ENCODE peak calls at places on chromosomes 2 and 18, in five cellular contexts. B is left ventricle myocardium inferior, N is HCT116, K is uterus, W is choroid plexus epithelial cell. L is an unnamed sample.

GRCh38 chr2:179137191-179137590 is 87.3 kb upstream of the CCDC141 start:
- DNase-seq in W (no peak), B (no peak), K (no peak), N (no peak), L (no peak)

GRCh38 chr2:30262716-30263309 is 31.5 kb downstream of the LBH start:
- DNase-seq in K (no peak), B (no peak), W (no peak), N (no peak), L (no peak)

GRCh38 chr2:1605659-1606400 is 138.5 kb downstream of the PXDN start:
- DNase-seq in W (peak), K (no peak), B (peak), N (no peak), L (no peak)

GRCh38 chr2:240919161-240919781 is 13.1 kb downstream of the CROCC2 start:
- DNase-seq in N (no peak), K (peak), B (peak), W (no peak), L (no peak)

GRCh38 chr2:11147263-11147662 is 8.0 kb upstream of the SLC66A3 start:
- DNase-seq in B (no peak), W (no peak), K (no peak), N (no peak), L (no peak)

GRCh38 chr2:128381001-128381938 is 62.6 kb upstream of the HS6ST1 start:
- DNase-seq in N (no peak), W (peak), B (no peak), K (peak), L (no peak)

GRCh38 chr2:226447338-226447885 is 352.2 kb downstream of the IRS1 start:
- DNase-seq in B (no peak), K (no peak), N (no peak), W (no peak), L (no peak)

GRCh38 chr2:203446071-203446481 is 89.0 kb downstream of the RAPH1 start:
- DNase-seq in K (no peak), B (no peak), W (peak), N (no peak), L (no peak)

GRCh38 chr18:62409821-62410220 is 84.7 kb downstream of the TNFRSF11A start:
- DNase-seq in B (no peak), W (peak), K (no peak), N (no peak), L (no peak)

GRCh38 chr2:110216803-110217202 is 4.5 kb upstream of the MTLN start:
- DNase-seq in K (no peak), B (no peak), N (no peak), W (no peak), L (no peak)

GRCh38 chr18:2028986-2029385 is 542.3 kb downstream of the METTL4 start:
- DNase-seq in B (no peak), N (no peak), K (no peak), W (no peak), L (no peak)

GRCh38 chr2:236862961-236863728 is 222.5 kb upstream of the COPS8 start:
- DNase-seq in K (no peak), B (no peak), W (peak), N (no peak), L (no peak)

GRCh38 chr18:78629426-78629825 is 350.2 kb upstream of the SALL3 start:
- DNase-seq in W (no peak), K (no peak), N (no peak), B (no peak), L (no peak)

GRCh38 chr18:76566987-76567386 is 71.9 kb upstream of the ZNF516 start:
- DNase-seq in B (no peak), N (no peak), W (no peak), K (no peak), L (no peak)

GRCh38 chr18:23943104-23943503 is 71.5 kb upstream of the TTC39C start:
- DNase-seq in B (no peak), W (no peak), N (no peak), K (no peak), L (peak)

GRCh38 chr2:233822781-233823730 is 31.3 kb downstream of the HJURP start:
- DNase-seq in N (no peak), K (no peak), W (no peak), B (no peak), L (no peak)

GRCh38 chr2:30162821-30163220 is 16.0 kb downstream of the YPEL5 start:
- DNase-seq in N (no peak), K (no peak), B (no peak), W (no peak), L (no peak)

GRCh38 chr18:37564796-37565137 is 831 bp downstream of the CELF4 start:
- DNase-seq in B (peak), K (peak), W (peak), N (no peak), L (no peak)

GRCh38 chr18:37566479-37567060 is 972 bp upstream of the CELF4 start:
- DNase-seq in W (peak), N (no peak), K (no peak), B (no peak), L (no peak)

GRCh38 chr18:37567061-37567993 is 1.7 kb upstream of the CELF4 start:
- DNase-seq in B (no peak), K (no peak), N (no peak), W (no peak), L (no peak)

GRCh38 chr18:37565138-37565984 is at the start of gene CELF4:
- DNase-seq in W (no peak), K (no peak), B (no peak), N (no peak), L (no peak)

GRCh38 chr18:37565985-37566478 is 434 bp upstream of the CELF4 start:
- DNase-seq in K (no peak), N (no peak), W (peak), B (peak), L (no peak)
- H3K4me3 ChIP-seq in K (peak), N (no peak), W (peak), B (peak), L (no peak)

DNA sequence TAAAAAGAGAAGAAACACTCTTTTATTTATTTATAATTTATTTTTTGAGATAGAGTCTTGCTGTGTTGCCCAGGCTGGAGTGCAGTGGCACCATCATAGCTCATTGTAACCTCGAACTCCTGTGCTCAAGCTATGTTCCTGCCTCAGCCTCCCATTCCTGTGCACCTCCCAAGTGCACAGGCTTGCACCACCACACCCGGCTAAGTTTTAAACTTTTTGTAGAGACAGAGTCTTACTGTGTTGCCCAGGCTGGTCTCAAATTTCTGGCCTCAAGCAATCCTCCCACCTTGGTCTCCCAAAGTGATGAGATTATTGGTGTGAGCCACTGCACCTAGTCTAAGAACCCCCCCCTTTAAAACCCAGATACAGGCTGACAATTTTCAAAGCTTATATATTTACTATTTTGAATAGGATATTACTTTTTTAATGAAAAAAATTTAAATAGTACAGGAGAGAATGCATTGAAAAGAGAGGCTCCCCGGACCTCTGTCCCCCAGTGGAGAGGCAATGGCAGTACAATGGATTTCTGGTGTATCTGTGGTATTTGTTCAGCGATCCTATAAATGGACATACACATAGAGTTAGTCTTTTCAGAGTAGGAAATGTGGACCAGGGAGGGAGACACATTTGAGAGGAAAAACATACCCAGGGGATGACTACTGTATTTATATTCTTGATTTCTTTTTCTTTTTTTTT is 48.1 kb upstream of the CNOT11 start:
- DNase-seq in N (no peak), B (no peak), W (peak), K (no peak), L (no peak)
- TF ChIP-seq CTCF in N (peak), B (no peak), W (peak), K (no peak), L (peak)

GRCh38 chr2:57793310-57793709 is 253.3 kb upstream of the VRK2 start:
- DNase-seq in B (no peak), W (no peak), K (no peak), N (no peak), L (no peak)

GRCh38 chr2:57798346-57798745 is 248.3 kb upstream of the VRK2 start:
- DNase-seq in W (no peak), N (no peak), K (no peak), B (no peak), L (no peak)

GRCh38 chr2:57802243-57802642 is 244.4 kb upstream of the VRK2 start:
- DNase-seq in W (no peak), B (no peak), K (no peak), N (no peak), L (no peak)

DNA sequence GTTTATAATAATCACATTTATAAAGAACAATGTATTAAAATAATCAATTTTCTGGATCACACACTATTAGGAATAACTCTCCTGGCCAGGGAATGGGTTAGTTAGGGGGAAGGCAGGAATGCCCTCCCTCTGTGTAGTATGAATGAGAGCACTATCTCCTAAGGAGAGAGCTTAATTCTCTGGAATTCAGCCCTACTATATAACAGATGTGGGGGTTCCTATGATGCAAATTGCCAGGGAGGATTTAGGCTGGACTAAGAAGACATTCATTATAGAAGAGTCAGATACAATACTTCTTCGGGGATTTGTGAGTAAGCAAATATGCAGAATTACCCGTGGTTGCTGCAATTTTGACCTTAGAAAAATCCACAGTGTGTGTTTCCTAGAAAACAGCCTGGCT is 250.1 kb upstream of the VRK2 start:
- DNase-seq in N (no peak), K (no peak), B (no peak), W (no peak), L (no peak)
- H3K4me3 ChIP-seq in N (no peak), K (no peak), B (no peak), W (no peak), L (no peak)

GRCh38 chr2:28155627-28156026 is 237.0 kb upstream of the FOSL2 start:
- DNase-seq in K (no peak), W (no peak), B (no peak), N (peak), L (no peak)
- TF ChIP-seq CTCF in K (no peak), W (peak), B (peak), N (peak), L (peak)

GRCh38 chr18:74806073-74806472 is 208.4 kb downstream of the ZNF407 start:
- DNase-seq in N (peak), B (no peak), K (no peak), W (no peak), L (no peak)
- H3K4me3 ChIP-seq in N (no peak), B (no peak), K (no peak), W (no peak), L (no peak)